ENCODE peak calls at places on chromosomes 5 and 9, in four cellular contexts. I is HEK293T, C is WTC11, A is K562. N is an unnamed sample.
A peak's percentile ranks its signal among the peaks of the same experiment; 100 is the strongest.

GRCh38 chr9:3732077-3733038 is 206.6 kb upstream of the RFX3 start:
- DNase-seq in C (peak; percentile 32), A (peak; percentile 23), I (peak; percentile 51), N (peak; percentile 70)

GRCh38 chr5:135955525-135955924 is 742 bp upstream of the LECT2 start:
- DNase-seq in C (no peak), A (no peak), I (no peak), N (no peak)

GRCh38 chr5:4984461-4984860 is 155.7 kb upstream of the ADAMTS16 start:
- DNase-seq in A (no peak), C (no peak), I (no peak), N (no peak)

GRCh38 chr5:35823347-35823875 is 33.3 kb upstream of the IL7R start:
- DNase-seq in I (no peak), C (no peak), A (no peak), N (no peak)

GRCh38 chr5:174623438-174624019 is 100.9 kb upstream of the MSX2 start:
- DNase-seq in A (no peak), C (no peak), I (no peak), N (no peak)

GRCh38 chr9:69542048-69542447 is 130.1 kb downstream of the APBA1 start:
- DNase-seq in C (no peak), I (no peak), A (no peak), N (no peak)

GRCh38 chr9:134585746-134586706 is 55.6 kb upstream of the COL5A1 start:
- DNase-seq in I (no peak), C (no peak), A (no peak), N (no peak)

GRCh38 chr5:167950126-167950721 is 341.2 kb upstream of the WWC1 start:
- DNase-seq in C (no peak), A (no peak), I (no peak), N (no peak)

GRCh38 chr5:52693836-52694235 is 93.9 kb upstream of the ITGA1 start:
- DNase-seq in I (no peak), A (no peak), C (no peak), N (no peak)

GRCh38 chr5:108339220-108339619 is 42.7 kb downstream of the FBXL17 start:
- DNase-seq in A (no peak), I (no peak), C (no peak), N (no peak)

GRCh38 chr5:149887622-149888183 is 56.9 kb downstream of the PDE6A start:
- DNase-seq in A (no peak), C (no peak), I (no peak), N (peak; percentile 67)

GRCh38 chr5:55154893-55155292 is 5.1 kb upstream of the GPX8 start:
- DNase-seq in A (no peak), I (no peak), C (no peak), N (no peak)

GRCh38 chr5:13503017-13503416 is 441.5 kb downstream of the DNAH5 start:
- DNase-seq in C (no peak), A (no peak), I (no peak), N (no peak)

DNA sequence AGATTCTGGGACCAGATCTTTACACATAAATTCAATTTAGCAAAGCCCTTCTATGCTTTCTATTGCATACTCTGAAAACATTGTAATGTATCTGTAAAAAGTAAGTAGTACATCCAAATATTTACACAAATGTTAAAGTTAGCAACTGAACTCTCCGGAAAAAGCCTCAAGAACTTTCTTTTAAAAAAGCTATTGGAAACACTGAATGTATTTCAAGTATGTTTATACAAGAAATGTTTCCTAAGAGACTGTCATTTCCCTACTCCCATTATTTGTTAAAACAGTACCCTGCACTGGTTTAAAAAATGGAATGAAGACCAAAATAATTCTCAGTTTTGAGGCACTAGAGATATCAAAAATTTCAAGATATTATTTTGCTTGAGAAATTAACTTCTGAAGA is 44.8 kb upstream of the TRIM36 start:
- DNase-seq in I (no peak), A (no peak), C (no peak), N (no peak)
- TF ChIP-seq ELF4 in I (no peak), A (no peak), C (no peak), N (no peak)

GRCh38 chr5:72234265-72234700 is 85.8 kb downstream of the MRPS27 start:
- DNase-seq in I (no peak), C (no peak), A (peak; percentile 66), N (no peak)
- TF ChIP-seq ELF4 in I (no peak), C (no peak), A (peak; percentile 81), N (no peak)

GRCh38 chr5:31639488-31640011 is 619 bp downstream of the PDZD2 start:
- DNase-seq in C (peak; percentile 44), A (no peak), I (peak; percentile 13), N (no peak)
- TF ChIP-seq ELF4 in C (no peak), A (no peak), I (no peak), N (no peak)

GRCh38 chr5:133296624-133297023 is 244.8 kb downstream of the HSPA4 start:
- DNase-seq in C (no peak), A (no peak), I (no peak), N (no peak)

GRCh38 chr5:133292300-133292699 is 240.5 kb downstream of the HSPA4 start:
- DNase-seq in I (no peak), A (no peak), C (no peak), N (no peak)

GRCh38 chr5:133295520-133295919 is 243.7 kb downstream of the HSPA4 start:
- DNase-seq in C (no peak), A (no peak), I (no peak), N (no peak)

GRCh38 chr5:133293953-133294352 is 242.1 kb downstream of the HSPA4 start:
- DNase-seq in I (no peak), C (no peak), A (no peak), N (no peak)

DNA sequence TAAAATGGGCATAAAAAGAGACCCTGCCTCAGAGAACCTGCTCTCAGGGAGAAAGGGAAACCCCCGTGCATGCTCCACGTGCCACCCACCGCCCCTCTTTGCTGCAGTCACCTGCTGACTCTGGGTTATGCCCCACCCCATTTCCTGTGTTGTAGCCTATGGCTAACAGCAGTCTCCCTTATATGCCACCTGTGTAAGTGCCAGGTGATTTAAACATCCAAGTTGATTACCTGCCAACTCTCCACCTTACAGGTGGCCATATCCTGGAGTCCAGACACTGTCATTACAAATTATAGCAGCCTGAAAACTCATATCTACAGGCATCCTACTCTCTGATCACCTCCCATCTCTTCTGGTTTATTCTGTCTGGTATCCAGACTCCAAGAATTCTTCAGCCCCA is 242.6 kb downstream of the HSPA4 start:
- DNase-seq in I (no peak), C (no peak), A (no peak), N (no peak)
- TF ChIP-seq ELF4 in I (no peak), C (no peak), A (no peak), N (no peak)

DNA sequence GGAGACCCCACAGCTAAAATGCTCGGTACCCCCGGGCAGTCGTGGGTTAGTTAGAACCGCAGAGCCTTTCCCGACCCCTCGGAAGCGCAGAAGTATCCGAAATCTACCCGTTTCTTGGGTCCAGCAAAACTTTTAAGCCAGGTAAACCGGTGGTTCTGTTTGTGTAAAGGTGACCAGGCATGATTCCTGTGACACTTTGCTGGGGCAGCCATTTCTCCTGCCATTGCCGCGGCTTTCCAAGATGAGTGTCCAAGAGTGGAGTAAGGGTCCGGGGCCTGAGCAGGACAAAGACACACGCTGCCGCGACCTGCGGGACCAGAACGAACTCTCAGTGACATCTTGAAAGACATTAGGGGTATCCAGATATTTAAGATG is 655 bp downstream of the MARVELD2 start:
- DNase-seq in I (peak; percentile 27), A (no peak), C (peak; percentile 36), N (peak; percentile 5)
- TF ChIP-seq ELF4 in I (no peak), A (no peak), C (no peak), N (no peak)

N was measured in HepG2.